ENCODE peak calls at places on chromosome 21, in seven cellular contexts. One of them, this sample, is unnamed.

GRCh38 chr21:14630556-14631069 is 84.5 kb upstream of the SAMSN1 start:
- DNase-seq in IMR-90: no peak
- DNase-seq in transverse colon: no peak
- DNase-seq in HCT116: no peak
- DNase-seq in prostate gland: no peak
- DNase-seq in right lobe of liver: no peak
- DNase-seq in heart left ventricle: no peak
- DNase-seq in this sample: no peak

GRCh38 chr21:43775795-43776430 is at the start of gene CSTB:
- DNase-seq in IMR-90: peak; percentile 38
- DNase-seq in transverse colon: peak; percentile 87
- DNase-seq in HCT116: peak; percentile 23
- DNase-seq in prostate gland: peak; percentile 79
- DNase-seq in right lobe of liver: peak; percentile 88
- DNase-seq in heart left ventricle: peak; percentile 89
- DNase-seq in this sample: no peak

GRCh38 chr21:40754466-40754865 is 92.5 kb downstream of the DSCAM start:
- DNase-seq in IMR-90: no peak
- DNase-seq in transverse colon: no peak
- DNase-seq in HCT116: no peak
- DNase-seq in prostate gland: no peak
- DNase-seq in right lobe of liver: no peak
- DNase-seq in heart left ventricle: no peak
- DNase-seq in this sample: no peak

GRCh38 chr21:43890042-43890441 is 25.0 kb downstream of the AGPAT3 start:
- DNase-seq in IMR-90: no peak
- DNase-seq in transverse colon: no peak
- DNase-seq in HCT116: no peak
- DNase-seq in prostate gland: no peak
- DNase-seq in right lobe of liver: no peak
- DNase-seq in heart left ventricle: no peak
- DNase-seq in this sample: no peak

GRCh38 chr21:35252831-35253230 is 203.7 kb upstream of the RUNX1 start:
- DNase-seq in IMR-90: peak; percentile 61
- DNase-seq in transverse colon: no peak
- DNase-seq in HCT116: no peak
- DNase-seq in prostate gland: no peak
- DNase-seq in right lobe of liver: no peak
- DNase-seq in heart left ventricle: no peak
- DNase-seq in this sample: no peak

GRCh38 chr21:28337319-28337718 is 655.4 kb downstream of the LTN1 start:
- DNase-seq in IMR-90: peak; percentile 78
- DNase-seq in transverse colon: no peak
- DNase-seq in HCT116: no peak
- DNase-seq in prostate gland: no peak
- DNase-seq in right lobe of liver: no peak
- DNase-seq in heart left ventricle: no peak
- DNase-seq in this sample: no peak

GRCh38 chr21:42347601-42348327 is 3.0 kb downstream of the TFF2 start:
- DNase-seq in IMR-90: no peak
- DNase-seq in transverse colon: no peak
- DNase-seq in HCT116: no peak
- DNase-seq in prostate gland: no peak
- DNase-seq in right lobe of liver: no peak
- DNase-seq in heart left ventricle: no peak
- DNase-seq in this sample: no peak

GRCh38 chr21:35348686-35349085 is 299.6 kb upstream of the RUNX1 start:
- DNase-seq in IMR-90: peak; percentile 51
- DNase-seq in transverse colon: no peak
- DNase-seq in HCT116: no peak
- DNase-seq in prostate gland: no peak
- DNase-seq in right lobe of liver: no peak
- DNase-seq in heart left ventricle: no peak
- DNase-seq in this sample: no peak

GRCh38 chr21:34020005-34020847 is 53.2 kb upstream of the MRPS6 start:
- DNase-seq in IMR-90: no peak
- DNase-seq in transverse colon: no peak
- DNase-seq in HCT116: no peak
- DNase-seq in prostate gland: no peak
- DNase-seq in right lobe of liver: no peak
- DNase-seq in heart left ventricle: no peak
- DNase-seq in this sample: no peak

GRCh38 chr21:20822559-20823133 is 175.6 kb upstream of the NCAM2 start:
- DNase-seq in IMR-90: no peak
- DNase-seq in transverse colon: no peak
- DNase-seq in HCT116: no peak
- DNase-seq in prostate gland: no peak
- DNase-seq in right lobe of liver: no peak
- DNase-seq in heart left ventricle: no peak
- DNase-seq in this sample: no peak

GRCh38 chr21:35779690-35780570 is 280.4 kb downstream of the SETD4 start:
- DNase-seq in IMR-90: peak; percentile 91
- DNase-seq in transverse colon: no peak
- DNase-seq in HCT116: no peak
- DNase-seq in prostate gland: no peak
- DNase-seq in right lobe of liver: no peak
- DNase-seq in heart left ventricle: peak; percentile 18
- DNase-seq in this sample: no peak

GRCh38 chr21:42576639-42577038 is 63.0 kb downstream of the SLC37A1 start:
- DNase-seq in IMR-90: no peak
- DNase-seq in transverse colon: no peak
- DNase-seq in HCT116: no peak
- DNase-seq in prostate gland: no peak
- DNase-seq in right lobe of liver: no peak
- DNase-seq in heart left ventricle: no peak
- DNase-seq in this sample: no peak

GRCh38 chr21:44742418-44743153 is 31.2 kb upstream of the TSPEAR start:
- DNase-seq in IMR-90: peak; percentile 4
- DNase-seq in transverse colon: no peak
- DNase-seq in HCT116: no peak
- DNase-seq in prostate gland: no peak
- DNase-seq in right lobe of liver: no peak
- DNase-seq in heart left ventricle: no peak
- DNase-seq in this sample: no peak

GRCh38 chr21:42030311-42030710 is 20.2 kb upstream of the ZBTB21 start:
- DNase-seq in IMR-90: no peak
- DNase-seq in transverse colon: no peak
- DNase-seq in HCT116: no peak
- DNase-seq in prostate gland: no peak
- DNase-seq in right lobe of liver: no peak
- DNase-seq in heart left ventricle: no peak
- DNase-seq in this sample: no peak

GRCh38 chr21:15741510-15741909 is 11.7 kb downstream of the USP25 start:
- DNase-seq in IMR-90: peak; percentile 67
- DNase-seq in transverse colon: no peak
- DNase-seq in HCT116: no peak
- DNase-seq in prostate gland: no peak
- DNase-seq in right lobe of liver: no peak
- DNase-seq in heart left ventricle: no peak
- DNase-seq in this sample: no peak

GRCh38 chr21:44941567-44941966 is 1.7 kb downstream of the SLX9 start:
- DNase-seq in IMR-90: no peak
- DNase-seq in transverse colon: no peak
- DNase-seq in HCT116: no peak
- DNase-seq in prostate gland: no peak
- DNase-seq in right lobe of liver: peak; percentile 33
- DNase-seq in heart left ventricle: no peak
- DNase-seq in this sample: no peak

GRCh38 chr21:35904995-35905972 is 155.0 kb downstream of the SETD4 start:
- DNase-seq in IMR-90: no peak
- DNase-seq in transverse colon: no peak
- DNase-seq in HCT116: no peak
- DNase-seq in prostate gland: no peak
- DNase-seq in right lobe of liver: no peak
- DNase-seq in heart left ventricle: no peak
- DNase-seq in this sample: no peak

GRCh38 chr21:9780441-9780937 is 740.9 kb upstream of the TPTE start:
- DNase-seq in IMR-90: no peak
- DNase-seq in transverse colon: no peak
- DNase-seq in HCT116: no peak
- DNase-seq in prostate gland: peak; percentile 3
- DNase-seq in right lobe of liver: no peak
- DNase-seq in heart left ventricle: no peak
- DNase-seq in this sample: no peak

GRCh38 chr21:15856813-15857212 is 127.0 kb downstream of the USP25 start:
- DNase-seq in IMR-90: no peak
- DNase-seq in transverse colon: no peak
- DNase-seq in HCT116: no peak
- DNase-seq in prostate gland: no peak
- DNase-seq in right lobe of liver: no peak
- DNase-seq in heart left ventricle: no peak
- DNase-seq in this sample: no peak

GRCh38 chr21:40847956-40848355 is 998 bp upstream of the DSCAM start:
- DNase-seq in IMR-90: no peak
- DNase-seq in transverse colon: no peak
- DNase-seq in HCT116: no peak
- DNase-seq in prostate gland: no peak
- DNase-seq in right lobe of liver: no peak
- DNase-seq in heart left ventricle: no peak
- DNase-seq in this sample: no peak

GRCh38 chr21:25791321-25791720 is 56.5 kb downstream of the GABPA start:
- DNase-seq in IMR-90: no peak
- DNase-seq in transverse colon: no peak
- DNase-seq in HCT116: peak; percentile 7
- DNase-seq in prostate gland: no peak
- DNase-seq in right lobe of liver: no peak
- DNase-seq in heart left ventricle: no peak
- DNase-seq in this sample: no peak

GRCh38 chr21:35565204-35565611 is 495.1 kb downstream of the SETD4 start:
- DNase-seq in IMR-90: peak; percentile 95
- DNase-seq in transverse colon: no peak
- DNase-seq in HCT116: no peak
- DNase-seq in prostate gland: no peak
- DNase-seq in right lobe of liver: peak; percentile 60
- DNase-seq in heart left ventricle: peak; percentile 58
- DNase-seq in this sample: no peak

GRCh38 chr21:38853421-38853919 is 47.7 kb downstream of the ETS2 start:
- DNase-seq in IMR-90: peak; percentile 96
- DNase-seq in transverse colon: no peak
- DNase-seq in HCT116: peak; percentile 64
- DNase-seq in prostate gland: peak; percentile 46
- DNase-seq in right lobe of liver: peak; percentile 79
- DNase-seq in heart left ventricle: no peak
- DNase-seq in this sample: no peak

GRCh38 chr21:38136201-38136600 is 120.6 kb upstream of the KCNJ15 start:
- DNase-seq in IMR-90: peak; percentile 6
- DNase-seq in transverse colon: no peak
- DNase-seq in HCT116: no peak
- DNase-seq in prostate gland: peak; percentile 65
- DNase-seq in right lobe of liver: no peak
- DNase-seq in heart left ventricle: no peak
- DNase-seq in this sample: no peak

GRCh38 chr21:13937236-13937635 is 273.5 kb downstream of the LIPI start:
- DNase-seq in IMR-90: no peak
- DNase-seq in transverse colon: no peak
- DNase-seq in HCT116: no peak
- DNase-seq in prostate gland: no peak
- DNase-seq in right lobe of liver: no peak
- DNase-seq in heart left ventricle: no peak
- DNase-seq in this sample: no peak

DNA sequence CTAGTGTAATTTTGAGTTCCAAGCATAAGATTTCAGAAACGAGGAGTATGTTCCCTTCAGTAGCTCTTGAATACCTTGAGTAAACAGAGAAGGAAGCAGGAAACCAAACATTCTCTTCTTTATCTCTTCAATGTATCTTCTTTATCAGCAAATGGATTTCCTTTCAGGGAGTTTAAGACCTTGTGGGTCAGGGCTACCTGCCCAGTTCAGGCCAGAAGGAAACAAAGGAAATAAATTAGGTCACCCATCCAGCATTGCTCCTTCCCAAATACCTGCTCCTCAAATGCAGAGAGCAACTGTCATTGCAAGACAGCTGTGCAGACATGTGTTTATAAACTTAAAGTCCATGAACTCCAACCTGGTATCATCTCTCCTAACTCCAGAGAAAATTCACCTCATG is 130.1 kb upstream of the SOD1 start:
- DNase-seq in IMR-90: no peak
- DNase-seq in transverse colon: no peak
- DNase-seq in HCT116: no peak
- DNase-seq in prostate gland: no peak
- DNase-seq in right lobe of liver: no peak
- DNase-seq in heart left ventricle: no peak
- DNase-seq in this sample: no peak
- H3K4me3 ChIP-seq in IMR-90: no peak overlapping the region
- H3K4me3 ChIP-seq in transverse colon: no peak overlapping the region
- H3K4me3 ChIP-seq in HCT116: no peak overlapping the region
- H3K4me3 ChIP-seq in prostate gland: no peak overlapping the region
- H3K4me3 ChIP-seq in right lobe of liver: no peak overlapping the region
- H3K4me3 ChIP-seq in heart left ventricle: no peak overlapping the region
- H3K4me3 ChIP-seq in this sample: no peak overlapping the region

GRCh38 chr21:32340863-32341848 is 42.5 kb downstream of the MRAP start:
- DNase-seq in IMR-90: no peak
- DNase-seq in transverse colon: no peak
- DNase-seq in HCT116: no peak
- DNase-seq in prostate gland: no peak
- DNase-seq in right lobe of liver: no peak
- DNase-seq in heart left ventricle: no peak
- DNase-seq in this sample: no peak
- H3K36me3 ChIP-seq in IMR-90: peaks cover 53% of the 10 kb centered on the region
- H3K36me3 ChIP-seq in transverse colon: peaks cover 48% of the 10 kb centered on the region
- H3K36me3 ChIP-seq in HCT116: peaks cover 76% of the 10 kb centered on the region
- H3K36me3 ChIP-seq in prostate gland: peaks cover 12% of the 10 kb centered on the region
- H3K36me3 ChIP-seq in right lobe of liver: peaks cover 51% of the 10 kb centered on the region
- H3K36me3 ChIP-seq in heart left ventricle: no peaks in the 10 kb centered on the region
- H3K36me3 ChIP-seq in this sample: peaks cover 56% of the 10 kb centered on the region

DNA sequence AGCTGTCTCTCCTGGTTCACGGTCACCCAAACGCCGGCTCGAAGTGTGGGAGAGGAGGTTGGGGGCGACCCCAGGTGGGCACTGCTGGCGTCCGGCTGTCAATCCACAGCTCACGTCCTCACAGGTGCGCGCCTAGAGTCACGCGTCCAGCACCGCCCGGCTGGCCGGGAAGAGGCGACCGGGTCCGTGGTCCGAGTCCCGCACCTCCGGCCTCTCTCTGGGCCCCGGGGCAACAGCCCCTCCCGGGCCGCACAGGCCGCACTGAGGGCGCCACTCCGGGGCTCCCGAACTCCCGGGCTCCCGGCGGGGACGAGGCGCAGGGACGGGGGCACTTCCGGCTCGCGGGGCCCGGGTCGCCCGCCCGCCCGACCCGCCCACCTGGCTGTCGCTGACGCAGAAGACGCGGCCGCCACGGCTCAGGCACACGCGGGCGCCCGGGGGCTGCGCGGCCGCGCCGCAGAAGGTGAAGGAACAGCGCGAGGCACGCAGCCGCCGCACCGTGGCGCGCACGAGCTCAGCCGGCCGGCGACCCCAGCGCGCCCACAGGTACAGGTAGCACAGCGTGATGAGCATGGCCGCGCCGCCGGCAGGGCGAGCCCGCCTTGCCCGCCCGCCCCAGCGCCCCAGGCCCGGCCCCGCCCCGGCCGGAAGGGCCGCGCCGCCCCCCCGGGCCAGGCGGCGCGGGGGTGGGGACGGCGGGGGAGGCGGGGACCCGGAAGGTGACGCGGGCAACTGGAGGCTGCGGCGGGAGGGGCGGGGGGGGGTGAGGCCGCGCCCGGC is at the start of gene HLCS:
- DNase-seq in IMR-90: peak; percentile 36
- DNase-seq in transverse colon: peak; percentile 85
- DNase-seq in HCT116: no peak
- DNase-seq in prostate gland: peak; percentile 60
- DNase-seq in right lobe of liver: peak; percentile 71
- DNase-seq in heart left ventricle: peak; percentile 66
- DNase-seq in this sample: no peak
- TF ChIP-seq POLR2A in IMR-90: peak; percentile 65
- TF ChIP-seq POLR2A in transverse colon: peak; percentile 38
- TF ChIP-seq POLR2A in HCT116: peak; percentile 49
- TF ChIP-seq POLR2A in prostate gland: peak; percentile 29
- TF ChIP-seq POLR2A in right lobe of liver: peak; percentile 60
- TF ChIP-seq POLR2A in heart left ventricle: peak; percentile 59
- TF ChIP-seq POLR2A in this sample: peak; percentile 59

GRCh38 chr21:26843912-26844257 is 1.3 kb downstream of the ADAMTS1 start:
- DNase-seq in IMR-90: peak; percentile 55
- DNase-seq in transverse colon: no peak
- DNase-seq in HCT116: no peak
- DNase-seq in prostate gland: no peak
- DNase-seq in right lobe of liver: no peak
- DNase-seq in heart left ventricle: peak; percentile 19
- DNase-seq in this sample: no peak
- H3K4me3 ChIP-seq in IMR-90: peak overlapping the region; percentile 97
- H3K4me3 ChIP-seq in transverse colon: peak overlapping the region; percentile 67
- H3K4me3 ChIP-seq in HCT116: no peak overlapping the region
- H3K4me3 ChIP-seq in prostate gland: peak overlapping the region; percentile 50
- H3K4me3 ChIP-seq in right lobe of liver: peak overlapping the region; percentile 62
- H3K4me3 ChIP-seq in heart left ventricle: peak overlapping the region; percentile 77
- H3K4me3 ChIP-seq in this sample: peak overlapping the region; percentile 62